ENCODE peak calls at places on chromosome 14, in five cellular contexts. One of them, this sample, is unnamed.

GRCh38 chr14:87149583-87150354 is 843.2 kb downstream of the GALC start:
- DNase-seq in fibroblast of lung: peak
- DNase-seq in K562: no peak
- DNase-seq in HCT116: no peak
- DNase-seq in PC-3: no peak
- DNase-seq in this sample: no peak

GRCh38 chr14:100662850-100663527 is 63.7 kb upstream of the DLK1 start:
- DNase-seq in PC-3: peak
- DNase-seq in HCT116: peak
- DNase-seq in fibroblast of lung: peak
- DNase-seq in K562: peak
- DNase-seq in this sample: peak

GRCh38 chr14:106790189-106791036 is 1264.0 kb downstream of the TMEM121 start:
- DNase-seq in K562: peak
- DNase-seq in fibroblast of lung: no peak
- DNase-seq in HCT116: no peak
- DNase-seq in PC-3: peak
- DNase-seq in this sample: peak

GRCh38 chr14:80136358-80136757 is 74.9 kb downstream of the DIO2 start:
- DNase-seq in K562: no peak
- DNase-seq in fibroblast of lung: peak
- DNase-seq in HCT116: no peak
- DNase-seq in PC-3: peak
- DNase-seq in this sample: no peak

GRCh38 chr14:71354801-71355200 is 447.5 kb downstream of the PCNX1 start:
- DNase-seq in PC-3: peak
- DNase-seq in fibroblast of lung: peak
- DNase-seq in K562: no peak
- DNase-seq in HCT116: no peak
- DNase-seq in this sample: no peak

GRCh38 chr14:74299061-74299545 is 3.6 kb downstream of the ABCD4 start:
- DNase-seq in fibroblast of lung: peak
- DNase-seq in HCT116: peak
- DNase-seq in K562: no peak
- DNase-seq in PC-3: peak
- DNase-seq in this sample: peak

GRCh38 chr14:35339761-35340406 is 47.7 kb downstream of the PSMA6 start:
- DNase-seq in fibroblast of lung: no peak
- DNase-seq in HCT116: no peak
- DNase-seq in K562: no peak
- DNase-seq in PC-3: no peak
- DNase-seq in this sample: no peak

GRCh38 chr14:102749833-102750775 is 27.1 kb upstream of the TRAF3 start:
- DNase-seq in HCT116: no peak
- DNase-seq in K562: no peak
- DNase-seq in PC-3: no peak
- DNase-seq in fibroblast of lung: no peak
- DNase-seq in this sample: no peak

GRCh38 chr14:75144944-75145343 is 18.1 kb upstream of the NEK9 start:
- DNase-seq in K562: no peak
- DNase-seq in PC-3: no peak
- DNase-seq in fibroblast of lung: no peak
- DNase-seq in HCT116: no peak
- DNase-seq in this sample: no peak

GRCh38 chr14:101196051-101196450 is 292.5 kb upstream of the RTL1 start:
- DNase-seq in K562: no peak
- DNase-seq in HCT116: no peak
- DNase-seq in fibroblast of lung: no peak
- DNase-seq in PC-3: no peak
- DNase-seq in this sample: no peak

GRCh38 chr14:72439707-72440106 is 454.2 kb downstream of the DPF3 start:
- DNase-seq in PC-3: no peak
- DNase-seq in fibroblast of lung: no peak
- DNase-seq in HCT116: no peak
- DNase-seq in K562: no peak
- DNase-seq in this sample: no peak

GRCh38 chr14:84343637-84344036 is 1186.3 kb upstream of the FLRT2 start:
- DNase-seq in fibroblast of lung: peak
- DNase-seq in HCT116: no peak
- DNase-seq in PC-3: no peak
- DNase-seq in K562: no peak
- DNase-seq in this sample: no peak

GRCh38 chr14:50003213-50004021 is 110.5 kb downstream of the ARF6 start:
- DNase-seq in HCT116: peak
- DNase-seq in PC-3: peak
- DNase-seq in fibroblast of lung: peak
- DNase-seq in K562: peak
- DNase-seq in this sample: peak

GRCh38 chr14:30958555-30959407 is 66.7 kb upstream of the AP4S1 start:
- DNase-seq in PC-3: no peak
- DNase-seq in HCT116: no peak
- DNase-seq in fibroblast of lung: no peak
- DNase-seq in K562: no peak
- DNase-seq in this sample: no peak

GRCh38 chr14:20197459-20197858 is 6.8 kb downstream of the OR11G2 start:
- DNase-seq in PC-3: no peak
- DNase-seq in HCT116: no peak
- DNase-seq in K562: no peak
- DNase-seq in fibroblast of lung: no peak
- DNase-seq in this sample: no peak

GRCh38 chr14:67420102-67420739 is 8.3 kb upstream of the PLEK2 start:
- DNase-seq in PC-3: peak
- DNase-seq in fibroblast of lung: no peak
- DNase-seq in HCT116: no peak
- DNase-seq in K562: peak
- DNase-seq in this sample: peak

GRCh38 chr14:52266179-52266578 is 1.3 kb upstream of the PTGDR start:
- DNase-seq in PC-3: no peak
- DNase-seq in fibroblast of lung: peak
- DNase-seq in K562: no peak
- DNase-seq in HCT116: no peak
- DNase-seq in this sample: no peak

GRCh38 chr14:56953884-56954283 is 143.6 kb upstream of the OTX2 start:
- DNase-seq in HCT116: no peak
- DNase-seq in PC-3: no peak
- DNase-seq in fibroblast of lung: no peak
- DNase-seq in K562: no peak
- DNase-seq in this sample: no peak

GRCh38 chr14:64610049-64610746 is 60.4 kb downstream of the PPP1R36 start:
- DNase-seq in PC-3: no peak
- DNase-seq in fibroblast of lung: no peak
- DNase-seq in HCT116: no peak
- DNase-seq in K562: no peak
- DNase-seq in this sample: no peak

GRCh38 chr14:61178226-61179060 is 102.7 kb downstream of the TMEM30B start:
- DNase-seq in K562: no peak
- DNase-seq in HCT116: peak
- DNase-seq in PC-3: peak
- DNase-seq in fibroblast of lung: peak
- DNase-seq in this sample: no peak

GRCh38 chr14:61188196-61188595 is 92.9 kb downstream of the TMEM30B start:
- DNase-seq in K562: no peak
- DNase-seq in fibroblast of lung: peak
- DNase-seq in PC-3: no peak
- DNase-seq in HCT116: no peak
- DNase-seq in this sample: no peak

GRCh38 chr14:61264022-61264571 is 17.0 kb downstream of the TMEM30B start:
- DNase-seq in fibroblast of lung: no peak
- DNase-seq in PC-3: peak
- DNase-seq in K562: no peak
- DNase-seq in HCT116: no peak
- DNase-seq in this sample: no peak

GRCh38 chr14:72892879-72893635 is 844 bp downstream of the DPF3 start:
- DNase-seq in HCT116: no peak
- DNase-seq in fibroblast of lung: peak
- DNase-seq in PC-3: peak
- DNase-seq in K562: peak
- DNase-seq in this sample: peak

GRCh38 chr14:101119830-101120571 is 216.5 kb upstream of the RTL1 start:
- DNase-seq in PC-3: no peak
- DNase-seq in HCT116: no peak
- DNase-seq in fibroblast of lung: peak
- DNase-seq in K562: no peak
- DNase-seq in this sample: peak

GRCh38 chr14:49677643-49678042 is 10.4 kb downstream of the POLE2 start:
- DNase-seq in K562: peak
- DNase-seq in fibroblast of lung: no peak
- DNase-seq in HCT116: no peak
- DNase-seq in PC-3: no peak
- DNase-seq in this sample: no peak

GRCh38 chr14:59359451-59360124 is 105.6 kb downstream of the GPR135 start:
- DNase-seq in K562: no peak
- DNase-seq in PC-3: peak
- DNase-seq in fibroblast of lung: peak
- DNase-seq in HCT116: no peak
- DNase-seq in this sample: no peak

GRCh38 chr14:23181453-23181852 is 2.0 kb downstream of the SLC7A8 start:
- DNase-seq in PC-3: no peak
- DNase-seq in K562: no peak
- DNase-seq in HCT116: no peak
- DNase-seq in fibroblast of lung: no peak
- DNase-seq in this sample: no peak

GRCh38 chr14:23183076-23183475 is 384 bp downstream of the SLC7A8 start:
- DNase-seq in HCT116: no peak
- DNase-seq in PC-3: no peak
- DNase-seq in fibroblast of lung: no peak
- DNase-seq in K562: no peak
- DNase-seq in this sample: no peak

GRCh38 chr14:23182372-23183014 is 967 bp downstream of the SLC7A8 start:
- DNase-seq in K562: no peak
- DNase-seq in fibroblast of lung: no peak
- DNase-seq in HCT116: peak
- DNase-seq in PC-3: peak
- DNase-seq in this sample: peak

GRCh38 chr14:23183479-23183878 is at the start of gene SLC7A8:
- DNase-seq in fibroblast of lung: no peak
- DNase-seq in HCT116: peak
- DNase-seq in K562: no peak
- DNase-seq in PC-3: peak
- DNase-seq in this sample: peak

GRCh38 chr14:23181946-23182345 is 1.5 kb downstream of the SLC7A8 start:
- DNase-seq in fibroblast of lung: no peak
- DNase-seq in K562: no peak
- DNase-seq in PC-3: no peak
- DNase-seq in HCT116: no peak
- DNase-seq in this sample: no peak
- H3K27ac ChIP-seq in fibroblast of lung: no peak
- H3K27ac ChIP-seq in K562: no peak
- H3K27ac ChIP-seq in PC-3: no peak
- H3K27ac ChIP-seq in HCT116: no peak
- H3K27ac ChIP-seq in this sample: no peak

DNA sequence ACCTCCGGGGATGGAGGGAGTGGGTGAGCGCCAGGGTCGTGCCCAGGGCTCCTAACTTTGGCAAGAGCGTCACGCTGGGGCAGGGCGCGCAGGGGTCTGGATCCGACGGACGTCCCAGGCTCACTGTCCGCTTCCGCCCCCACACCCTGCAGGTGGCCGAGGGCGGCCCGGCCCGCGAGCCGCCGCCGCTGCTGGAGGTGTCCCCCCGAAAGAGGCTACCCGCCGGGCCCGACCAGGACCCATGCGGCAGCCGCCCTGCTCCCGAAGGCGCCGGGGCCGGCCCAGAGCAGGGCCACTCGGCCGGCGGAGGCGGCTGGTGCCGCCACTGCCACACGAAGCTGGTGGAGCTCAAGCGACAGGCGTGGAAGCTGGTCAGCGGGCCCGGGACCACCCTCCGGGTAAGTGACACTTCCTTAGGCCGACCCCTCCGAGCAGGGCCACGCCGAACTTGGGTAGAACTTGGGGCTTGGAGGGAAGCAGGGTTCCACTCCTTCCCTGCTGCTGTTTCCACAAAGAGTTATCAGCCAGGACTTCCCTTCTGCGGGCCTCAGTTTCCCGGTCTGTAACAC is 588 bp downstream of the KIF26A start:
- DNase-seq in fibroblast of lung: no peak
- DNase-seq in PC-3: no peak
- DNase-seq in K562: no peak
- DNase-seq in HCT116: no peak
- DNase-seq in this sample: no peak
- H3K9ac ChIP-seq in fibroblast of lung: no peak
- H3K9ac ChIP-seq in PC-3: no peak
- H3K9ac ChIP-seq in K562: no peak
- H3K9ac ChIP-seq in HCT116: peak
- H3K9ac ChIP-seq in this sample: no peak

GRCh38 chr14:38389666-38390065 is 133.8 kb upstream of the CLEC14A start:
- DNase-seq in PC-3: no peak
- DNase-seq in K562: no peak
- DNase-seq in fibroblast of lung: peak
- DNase-seq in HCT116: no peak
- DNase-seq in this sample: no peak

GRCh38 chr14:38384746-38385145 is 128.9 kb upstream of the CLEC14A start:
- DNase-seq in fibroblast of lung: no peak
- DNase-seq in HCT116: no peak
- DNase-seq in K562: no peak
- DNase-seq in PC-3: no peak
- DNase-seq in this sample: no peak

GRCh38 chr14:38391334-38391733 is 135.4 kb upstream of the CLEC14A start:
- DNase-seq in K562: no peak
- DNase-seq in fibroblast of lung: peak
- DNase-seq in HCT116: no peak
- DNase-seq in PC-3: peak
- DNase-seq in this sample: no peak

DNA sequence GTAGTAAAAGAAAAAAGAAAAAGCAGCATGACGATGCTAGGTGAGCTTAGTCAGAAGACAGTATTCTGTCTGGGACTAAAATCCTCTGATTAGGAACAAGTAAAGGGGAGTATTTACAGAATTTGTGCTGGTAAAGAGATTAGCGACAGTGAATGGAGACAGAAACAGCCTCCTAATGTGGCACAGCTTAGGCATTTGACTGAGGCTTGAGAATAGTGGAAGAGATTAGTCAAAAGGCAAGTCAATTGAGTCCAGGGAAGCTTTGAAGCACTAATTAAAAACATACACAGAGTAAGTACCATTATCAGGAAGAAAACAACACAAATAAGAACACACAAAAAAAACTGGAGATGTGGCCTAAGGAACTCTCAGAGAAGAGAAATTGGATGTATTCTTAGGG is 131.9 kb upstream of the CLEC14A start:
- DNase-seq in HCT116: no peak
- DNase-seq in fibroblast of lung: no peak
- DNase-seq in K562: no peak
- DNase-seq in PC-3: no peak
- DNase-seq in this sample: no peak
- H3K27ac ChIP-seq in HCT116: no peak
- H3K27ac ChIP-seq in fibroblast of lung: no peak
- H3K27ac ChIP-seq in K562: no peak
- H3K27ac ChIP-seq in PC-3: no peak
- H3K27ac ChIP-seq in this sample: no peak

DNA sequence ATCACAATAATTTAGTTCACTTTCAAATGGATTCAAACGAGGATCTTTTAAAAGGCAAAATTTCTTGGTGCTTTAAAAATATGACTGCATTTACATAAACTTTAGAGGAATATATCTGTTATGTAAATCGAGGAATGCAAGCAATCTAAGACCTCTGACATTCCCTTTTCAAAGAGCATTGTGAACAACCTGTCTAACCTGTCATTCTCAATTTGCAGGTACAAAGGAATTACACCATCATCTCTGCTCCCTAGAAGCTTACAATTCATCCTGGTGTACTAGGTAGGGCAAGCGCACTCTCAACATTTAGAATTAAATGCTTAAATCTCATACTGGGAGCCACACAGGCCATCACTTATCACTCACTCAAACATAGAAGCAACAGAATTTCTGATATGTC is 35.6 kb downstream of the BMP4 start:
- DNase-seq in HCT116: no peak
- DNase-seq in PC-3: peak
- DNase-seq in K562: no peak
- DNase-seq in fibroblast of lung: no peak
- DNase-seq in this sample: no peak
- H3K9ac ChIP-seq in HCT116: no peak
- H3K9ac ChIP-seq in PC-3: no peak
- H3K9ac ChIP-seq in K562: no peak
- H3K9ac ChIP-seq in fibroblast of lung: no peak
- H3K9ac ChIP-seq in this sample: no peak

This sample was measured in colonic mucosa.